ENCODE peak calls at places on chromosomes 5 and 9, in five cellular contexts. R is pulmonary artery endothelial cell; V is ELR; W is stimulated activated CD4-positive, alpha-beta T cell treated with anti-CD3 and anti-CD28 coated beads, Interleukin-12 subunit alpha, Interleukin-12 subunit beta, amount 100 ng/mL, for 48 hours; Z is HFFc6. N is an unnamed sample.

GRCh38 chr9:136400038-136400834 is at the start of gene SNAPC4:
- DNase-seq in R (peak), V (peak), W (peak), Z (peak), N (peak)

GRCh38 chr9:61668846-61669245 is 479.0 kb downstream of the SPATA31A7 start:
- DNase-seq in R (no peak), V (no peak), W (no peak), Z (no peak), N (no peak)

GRCh38 chr5:140324041-140324833 is 21.3 kb upstream of the PFDN1 start:
- DNase-seq in R (no peak), V (peak), W (no peak), Z (no peak), N (no peak)

GRCh38 chr9:34025062-34025461 is 23.6 kb downstream of the UBAP2 start:
- DNase-seq in R (no peak), V (no peak), W (no peak), Z (no peak), N (no peak)

GRCh38 chr5:106154280-106154716 is 1516.4 kb downstream of the EFNA5 start:
- DNase-seq in R (no peak), V (no peak), W (no peak), Z (no peak), N (no peak)

GRCh38 chr5:132017316-132017715 is 5.9 kb upstream of the ACSL6 start:
- DNase-seq in R (no peak), V (no peak), W (no peak), Z (no peak), N (no peak)

GRCh38 chr5:126139086-126139485 is 284.1 kb upstream of the GRAMD2B start:
- DNase-seq in R (no peak), V (no peak), W (no peak), Z (no peak), N (no peak)

GRCh38 chr9:2022560-2022959 is 7.4 kb downstream of the SMARCA2 start:
- DNase-seq in R (no peak), V (no peak), W (no peak), Z (peak), N (no peak)

GRCh38 chr9:33884856-33885701 is 68.1 kb downstream of the UBE2R2 start:
- DNase-seq in R (peak), V (peak), W (no peak), Z (peak), N (no peak)

GRCh38 chr5:2184024-2184362 is 301.3 kb upstream of the IRX4 start:
- DNase-seq in R (no peak), V (no peak), W (no peak), Z (no peak), N (no peak)

GRCh38 chr5:173875189-173875588 is 13.0 kb upstream of the CPEB4 start:
- DNase-seq in R (no peak), V (no peak), W (no peak), Z (no peak), N (no peak)

GRCh38 chr5:66697796-66698564 is 101.8 kb downstream of the MAST4 start:
- DNase-seq in R (no peak), V (no peak), W (no peak), Z (no peak), N (no peak)

GRCh38 chr5:16733597-16733996 is 116.8 kb upstream of the RETREG1 start:
- DNase-seq in R (no peak), V (no peak), W (no peak), Z (no peak), N (no peak)

GRCh38 chr5:177457239-177458121 is 10.9 kb downstream of the PRR7 start:
- DNase-seq in R (peak), V (peak), W (peak), Z (peak), N (peak)

N was measured in GM04504.